ENCODE peak calls at places on chromosomes 12 and 14, in six cellular contexts. M is GM23338, X is GM12878, T is H1, Z is K562, A is HepG2. Q is an unnamed sample.

GRCh38 chr12:112537710-112538396 is 119.1 kb downstream of the PTPN11 start:
- DNase-seq in M (peak; percentile 84), X (no peak), T (peak; percentile 60), Z (no peak), A (peak; percentile 56), Q (peak; percentile 33)

GRCh38 chr14:61479746-61480502 is 158.5 kb downstream of the PRKCH start:
- DNase-seq in M (no peak), X (no peak), T (no peak), Z (no peak), A (no peak), Q (no peak)

GRCh38 chr14:24390696-24391468 is 7.9 kb upstream of the NYNRIN start:
- DNase-seq in M (no peak), X (no peak), T (no peak), Z (no peak), A (no peak), Q (no peak)

GRCh38 chr14:99420711-99421110 is 59.9 kb downstream of the SETD3 start:
- DNase-seq in M (peak; percentile 56), X (no peak), T (no peak), Z (peak; percentile 38), A (no peak), Q (peak; percentile 30)

GRCh38 chr14:57161583-57161982 is 107.1 kb downstream of the EXOC5 start:
- DNase-seq in M (no peak), X (no peak), T (no peak), Z (no peak), A (no peak), Q (no peak)

GRCh38 chr12:6345319-6346071 is 3.6 kb upstream of the TNFRSF1A start:
- DNase-seq in M (no peak), X (no peak), T (no peak), Z (peak; percentile 78), A (peak; percentile 84), Q (no peak)

GRCh38 chr12:25254271-25254880 is 3.6 kb upstream of the KRAS start:
- DNase-seq in M (no peak), X (no peak), T (no peak), Z (no peak), A (peak; percentile 47), Q (no peak)

GRCh38 chr14:56809262-56810215 is 740 bp downstream of the OTX2 start:
- DNase-seq in M (peak; percentile 64), X (no peak), T (no peak), Z (no peak), A (no peak), Q (peak; percentile 33)

GRCh38 chr12:25020621-25021243 is 71.8 kb upstream of the BCAT1 start:
- DNase-seq in M (no peak), X (peak; percentile 79), T (no peak), Z (no peak), A (no peak), Q (no peak)

GRCh38 chr12:49903700-49904423 is at the start of gene FAIM2:
- DNase-seq in M (peak; percentile 64), X (no peak), T (no peak), Z (no peak), A (no peak), Q (peak; percentile 54)

GRCh38 chr12:129394416-129394815 is 509.4 kb downstream of the TMEM132D start:
- DNase-seq in M (no peak), X (no peak), T (no peak), Z (no peak), A (no peak), Q (no peak)

GRCh38 chr12:110107369-110108281 is 16.5 kb upstream of the IFT81 start:
- DNase-seq in M (no peak), X (no peak), T (no peak), Z (no peak), A (peak; percentile 73), Q (no peak)

GRCh38 chr12:32181498-32182175 is 75.0 kb downstream of the BICD1 start:
- DNase-seq in M (no peak), X (no peak), T (no peak), Z (no peak), A (no peak), Q (no peak)

GRCh38 chr12:48119834-48120195 is 651 bp downstream of the PFKM start:
- DNase-seq in M (peak; percentile 6), X (no peak), T (no peak), Z (no peak), A (no peak), Q (no peak)

GRCh38 chr12:88142610-88142991 is 494 bp downstream of the TMTC3 start:
- DNase-seq in M (peak; percentile 51), X (no peak), T (no peak), Z (no peak), A (peak; percentile 2), Q (peak; percentile 38)
- TF ChIP-seq CREB1 in M (no peak), X (no peak), T (no peak), Z (no peak), A (no peak), Q (no peak)

GRCh38 chr12:106747973-106748436 is 26.5 kb upstream of the RIC8B start:
- DNase-seq in M (no peak), X (no peak), T (no peak), Z (no peak), A (no peak), Q (no peak)
- TF ChIP-seq CREB1 in M (no peak), X (no peak), T (no peak), Z (no peak), A (no peak), Q (no peak)

GRCh38 chr12:2494490-2495192 is 300.1 kb upstream of the FKBP4 start:
- DNase-seq in M (no peak), X (no peak), T (no peak), Z (no peak), A (no peak), Q (no peak)
- TF ChIP-seq CREB1 in M (no peak), X (no peak), T (no peak), Z (no peak), A (no peak), Q (no peak)

DNA sequence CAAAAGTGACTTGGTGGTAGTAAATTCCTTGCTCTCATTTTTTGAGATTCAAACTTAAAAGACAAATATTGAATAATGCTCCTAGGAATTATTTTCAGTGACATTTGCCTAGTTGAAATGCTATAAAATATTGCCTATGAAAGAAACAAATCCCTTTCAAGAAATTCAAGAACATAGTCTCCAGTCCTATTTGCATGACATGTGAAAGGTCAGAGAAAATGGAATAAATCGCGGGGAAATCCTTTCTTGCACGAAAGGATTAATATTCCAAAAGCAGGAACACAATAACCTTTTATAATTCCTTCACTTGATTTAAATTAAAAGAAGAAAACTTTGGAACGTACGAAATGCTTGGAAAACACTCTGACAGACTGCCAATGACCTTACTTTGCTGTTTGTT is 103.2 kb downstream of the PRIMA1 start:
- DNase-seq in M (no peak), X (no peak), T (no peak), Z (no peak), A (no peak), Q (no peak)
- TF ChIP-seq CREB1 in M (no peak), X (no peak), T (no peak), Z (no peak), A (no peak), Q (no peak)

GRCh38 chr12:2058837-2059236 is 6.0 kb downstream of the CACNA1C start:
- DNase-seq in M (peak; percentile 46), X (no peak), T (no peak), Z (no peak), A (no peak), Q (no peak)

GRCh38 chr12:2061402-2061801 is 8.6 kb downstream of the CACNA1C start:
- DNase-seq in M (no peak), X (no peak), T (no peak), Z (no peak), A (no peak), Q (no peak)

GRCh38 chr12:2068638-2069037 is 15.9 kb downstream of the CACNA1C start:
- DNase-seq in M (no peak), X (no peak), T (no peak), Z (no peak), A (no peak), Q (no peak)

DNA sequence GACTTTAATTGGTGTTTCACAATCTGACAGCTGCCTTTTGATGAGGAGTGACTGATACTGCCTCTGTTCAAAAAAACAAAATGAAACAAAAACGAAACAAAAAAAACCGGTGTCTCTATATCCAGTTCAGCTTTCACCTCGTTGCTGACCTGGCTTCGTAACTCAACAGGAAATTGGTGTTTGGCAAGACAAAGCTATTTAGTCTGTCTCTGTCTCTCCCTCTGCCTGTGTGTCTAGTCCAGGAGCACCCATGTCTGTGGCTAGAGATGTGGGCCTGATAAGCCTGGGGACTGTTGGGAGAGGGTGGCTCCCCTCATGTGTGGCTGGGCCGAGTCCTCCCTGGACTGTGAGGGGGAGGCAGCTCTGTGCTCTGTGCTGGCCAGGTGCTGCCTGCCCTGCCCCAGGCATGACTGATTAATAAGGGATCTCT is 11.3 kb downstream of the CACNA1C start:
- DNase-seq in M (no peak), X (peak; percentile 28), T (no peak), Z (peak; percentile 10), A (no peak), Q (no peak)
- TF ChIP-seq CREB1 in M (no peak), X (no peak), T (no peak), Z (no peak), A (no peak), Q (no peak)

DNA sequence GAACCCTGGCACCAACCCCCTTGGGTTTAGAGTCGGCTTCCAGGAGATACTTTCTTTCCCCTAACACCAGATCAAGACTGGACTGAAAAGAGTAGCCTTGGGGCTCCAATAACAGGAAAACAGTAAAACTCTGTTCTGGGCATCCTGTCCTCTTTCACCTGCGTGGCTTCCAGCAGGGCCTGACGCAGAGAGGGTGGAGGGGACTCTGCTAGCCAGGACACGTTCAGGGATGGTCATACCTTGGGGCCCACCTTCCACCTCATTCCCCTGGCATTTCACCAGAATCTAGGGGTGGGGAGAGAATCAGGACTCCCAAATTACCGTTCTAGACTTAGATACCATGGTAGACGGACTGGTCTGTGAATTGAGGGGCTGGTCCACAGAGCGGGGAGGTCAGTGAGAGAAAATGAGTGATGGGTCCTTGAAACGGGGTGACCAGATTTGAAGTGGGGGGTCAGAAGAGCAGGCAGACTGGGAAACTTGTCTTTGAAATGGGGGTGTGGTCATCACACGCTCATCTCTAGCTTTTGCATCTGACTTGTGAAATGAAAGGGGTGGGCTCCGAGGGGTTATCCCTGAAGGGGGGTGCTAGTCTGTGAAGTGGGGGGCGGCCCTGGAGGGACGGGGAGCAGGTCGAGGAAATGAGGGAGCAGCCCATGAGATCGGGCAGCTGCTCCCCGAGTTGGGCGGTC is 873 bp downstream of the PXN start:
- DNase-seq in M (peak; percentile 32), X (no peak), T (no peak), Z (no peak), A (no peak), Q (no peak)
- TF ChIP-seq CREB1 in M (no peak), X (no peak), T (no peak), Z (no peak), A (no peak), Q (no peak)

DNA sequence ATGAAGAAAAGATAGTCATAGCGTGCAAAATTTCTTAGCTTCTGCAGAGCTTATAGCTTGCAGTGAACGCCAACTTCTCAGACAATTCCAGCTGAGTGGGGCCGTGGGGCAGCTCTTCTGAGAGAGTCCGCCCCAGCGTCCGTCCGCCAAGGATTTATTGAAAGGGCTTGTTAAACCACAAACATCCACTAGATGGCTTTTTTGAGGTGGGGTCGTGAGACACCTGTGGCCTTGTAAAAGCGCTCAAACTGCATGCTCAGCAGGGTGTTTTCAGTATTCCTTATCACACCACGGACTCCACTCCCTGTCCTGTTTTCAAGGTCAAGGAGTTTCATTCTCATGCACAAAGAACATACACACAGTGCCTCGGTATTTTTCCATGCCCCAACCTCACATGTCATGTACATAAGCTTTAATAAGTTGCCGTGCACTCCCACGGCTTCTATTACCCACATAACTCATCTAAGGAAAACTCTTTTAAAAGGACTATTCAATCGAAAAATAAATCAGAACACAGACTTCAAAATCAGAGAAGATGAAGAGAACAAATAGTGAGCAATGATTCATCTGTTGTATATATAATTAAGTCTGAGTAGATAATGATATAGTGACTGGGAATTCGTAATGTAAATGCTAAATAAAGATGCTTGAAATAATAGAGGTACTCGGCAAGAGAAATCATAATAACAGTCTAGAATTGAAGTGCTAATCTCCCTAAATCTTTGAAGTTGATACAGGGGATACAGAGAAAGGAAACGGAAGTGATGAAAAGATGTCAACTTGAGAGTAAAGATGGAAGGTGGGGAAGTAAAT is 46.7 kb downstream of the WBP11 start:
- DNase-seq in M (peak; percentile 92), X (no peak), T (no peak), Z (peak; percentile 12), A (peak; percentile 45), Q (peak; percentile 64)
- TF ChIP-seq CREB1 in M (no peak), X (no peak), T (no peak), Z (no peak), A (no peak), Q (no peak)

Q was measured in WTC11.